ENCODE peak calls at places on chromosomes 11 and 22, in ten cellular contexts. O is IMR-90, Y is pancreas, E is kidney epithelial cell, Z is colonic mucosa, S is breast epithelium, P is fibroblast of lung, K is BJ, N is astrocyte of the spinal cord, I is prostate gland. A is an unnamed sample.

GRCh38 chr11:64077607-64078006 is 41.9 kb downstream of the FLRT1 start:
- DNase-seq in S (no peak), I (no peak), K (no peak), Z (no peak), P (no peak), O (no peak), Y (no peak), N (no peak), E (no peak), A (no peak)

GRCh38 chr11:16002942-16003341 is 353.4 kb downstream of the SOX6 start:
- DNase-seq in O (no peak), N (no peak), Z (no peak), Y (no peak), E (no peak), K (no peak), S (no peak), I (no peak), P (no peak), A (no peak)

GRCh38 chr11:3825473-3826154 is 15.1 kb downstream of the RHOG start:
- DNase-seq in Y (no peak), O (no peak), E (no peak), S (no peak), K (no peak), P (no peak), N (no peak), Z (no peak), I (no peak), A (no peak)

GRCh38 chr22:30809086-30809485 is 114.4 kb downstream of the OSBP2 start:
- DNase-seq in O (peak), I (no peak), Z (no peak), P (peak), Y (no peak), E (no peak), N (peak), S (no peak), K (no peak), A (peak)

GRCh38 chr11:88175004-88175706 is at the start of gene RAB38:
- DNase-seq in Y (peak), P (peak), Z (peak), E (no peak), O (peak), I (peak), N (peak), S (peak), K (no peak), A (no peak)

GRCh38 chr11:113862430-113862829 is 12.9 kb downstream of the USP28 start:
- DNase-seq in I (no peak), Y (no peak), Z (no peak), O (peak), S (no peak), K (no peak), P (peak), N (peak), E (no peak), A (no peak)

GRCh38 chr22:24601217-24602104 is 1.5 kb upstream of the GGT1 start:
- DNase-seq in O (no peak), Z (peak), E (no peak), K (no peak), S (no peak), Y (peak), I (no peak), P (no peak), N (no peak), A (no peak)

GRCh38 chr11:61720597-61720996 is 31.8 kb upstream of the MYRF start:
- DNase-seq in K (no peak), E (no peak), N (no peak), O (no peak), S (no peak), I (no peak), Y (no peak), Z (no peak), P (no peak), A (no peak)

GRCh38 chr11:6594142-6594768 is 9.2 kb downstream of the RRP8 start:
- DNase-seq in Y (no peak), O (no peak), Z (peak), K (no peak), S (no peak), P (no peak), E (no peak), N (no peak), I (no peak), A (no peak)

GRCh38 chr11:117979481-117980211 is 6.5 kb upstream of the IL10RA start:
- DNase-seq in S (no peak), P (no peak), O (no peak), Y (no peak), N (no peak), E (no peak), Z (no peak), I (no peak), K (no peak), A (no peak)

GRCh38 chr22:24474221-24474620 is 20.9 kb upstream of the UPB1 start:
- DNase-seq in S (no peak), Z (no peak), N (peak), K (peak), Y (no peak), E (peak), I (no peak), O (peak), P (peak), A (peak)

GRCh38 chr11:43866520-43866919 is 14.1 kb upstream of the ALKBH3 start:
- DNase-seq in Z (no peak), P (peak), S (no peak), K (no peak), Y (no peak), E (no peak), O (peak), N (no peak), I (no peak), A (no peak)

GRCh38 chr11:70928854-70929598 is 323.4 kb downstream of the SHANK2 start:
- DNase-seq in Y (no peak), S (no peak), P (no peak), O (no peak), N (no peak), E (no peak), I (no peak), Z (no peak), K (no peak), A (no peak)

GRCh38 chr11:134481135-134481534 is 69.1 kb upstream of the B3GAT1 start:
- DNase-seq in Y (no peak), K (no peak), E (no peak), N (no peak), S (no peak), O (no peak), I (no peak), P (no peak), Z (no peak), A (no peak)

GRCh38 chr11:96001037-96001436 is 77.1 kb upstream of the MTMR2 start:
- DNase-seq in I (peak), E (no peak), S (no peak), Y (peak), O (peak), N (peak), Z (peak), P (peak), K (no peak), A (peak)

GRCh38 chr11:94007426-94007825 is 13.7 kb upstream of the HEPHL1 start:
- DNase-seq in Y (no peak), S (no peak), Z (no peak), E (no peak), P (no peak), K (no peak), I (no peak), N (no peak), O (no peak), A (no peak)

GRCh38 chr22:49751318-49751967 is 76.2 kb downstream of the BRD1 start:
- DNase-seq in N (no peak), K (no peak), E (no peak), S (no peak), Y (no peak), I (no peak), O (no peak), Z (no peak), P (no peak), A (no peak)

GRCh38 chr11:115911656-115912055 is 407.4 kb upstream of the CADM1 start:
- DNase-seq in P (peak), I (no peak), Z (no peak), E (no peak), K (no peak), N (no peak), S (no peak), Y (no peak), O (no peak), A (no peak)

GRCh38 chr11:71137376-71137775 is 115.0 kb downstream of the SHANK2 start:
- DNase-seq in Y (no peak), P (no peak), E (no peak), N (no peak), I (no peak), Z (no peak), O (no peak), S (no peak), K (no peak), A (no peak)

GRCh38 chr11:86101493-86101892 is 32.6 kb upstream of the PICALM start:
- DNase-seq in O (peak), E (no peak), S (no peak), N (peak), I (no peak), P (peak), Z (no peak), K (no peak), Y (no peak), A (no peak)

GRCh38 chr22:33565580-33565995 is 354.7 kb downstream of the LARGE1 start:
- DNase-seq in Z (no peak), I (no peak), E (no peak), O (no peak), K (no peak), Y (no peak), S (no peak), P (no peak), N (no peak), A (no peak)

GRCh38 chr11:12121504-12121903 is 11.1 kb downstream of the MICAL2 start:
- DNase-seq in Y (no peak), O (no peak), Z (no peak), S (no peak), P (no peak), I (no peak), E (no peak), N (no peak), K (no peak), A (no peak)

GRCh38 chr11:44875056-44875455 is 75.6 kb downstream of the TP53I11 start:
- DNase-seq in N (no peak), O (no peak), S (no peak), P (no peak), Y (no peak), E (no peak), Z (no peak), K (no peak), I (no peak), A (no peak)

GRCh38 chr11:72140661-72141060 is 5.1 kb downstream of the FOLR3 start:
- DNase-seq in P (no peak), Y (no peak), O (no peak), N (no peak), Z (no peak), S (no peak), K (no peak), E (no peak), I (no peak), A (no peak)

GRCh38 chr22:47460870-47461269 is 698.4 kb downstream of the TBC1D22A start:
- DNase-seq in K (no peak), E (no peak), N (no peak), Z (no peak), P (no peak), S (no peak), O (no peak), Y (no peak), I (no peak), A (no peak)

GRCh38 chr11:39724404-39724803 is 1735.0 kb downstream of the LRRC4C start:
- DNase-seq in N (no peak), Y (no peak), O (no peak), I (no peak), K (no peak), P (no peak), E (no peak), Z (no peak), S (no peak), A (no peak)

GRCh38 chr11:68670208-68670992 is 13.9 kb upstream of the GAL start:
- DNase-seq in P (no peak), Y (no peak), I (no peak), N (no peak), E (no peak), S (no peak), Z (no peak), O (no peak), K (no peak), A (no peak)
- TF ChIP-seq CTCF in P (no peak), Y (no peak), I (no peak), N (no peak), E (no peak), S (no peak), Z (no peak), O (no peak), K (no peak), A (no peak)

GRCh38 chr11:99449345-99449744 is 428.6 kb downstream of the CNTN5 start:
- DNase-seq in Z (no peak), Y (no peak), S (no peak), E (no peak), K (no peak), I (no peak), N (no peak), P (no peak), O (no peak), A (no peak)
- H3K4me3 ChIP-seq in Z (no peak), Y (no peak), S (no peak), E (no peak), K (no peak), I (no peak), N (no peak), P (no peak), O (no peak), A (no peak)

DNA sequence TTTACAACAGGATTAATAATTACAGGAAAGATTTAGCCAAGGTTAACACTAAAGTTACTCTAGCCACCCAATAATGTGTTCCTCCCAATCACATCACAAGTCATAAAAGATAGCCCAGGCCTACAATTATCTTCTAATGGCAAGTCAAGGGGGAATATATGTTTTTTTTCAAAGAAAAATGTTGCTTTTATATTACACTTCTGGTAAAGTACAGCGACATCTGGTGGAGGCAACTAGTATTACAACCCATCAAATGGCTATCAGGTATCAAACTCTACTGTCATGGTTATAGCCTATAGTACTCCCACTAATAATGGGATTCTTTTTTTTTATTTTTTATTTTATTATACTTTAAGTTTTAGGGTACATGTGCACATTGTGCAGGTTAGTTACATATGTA is 71.8 kb downstream of the XRRA1 start:
- DNase-seq in O (peak), N (peak), Y (no peak), Z (no peak), S (no peak), I (no peak), E (no peak), P (no peak), K (no peak), A (no peak)
- TF ChIP-seq CTCF in O (peak), N (peak), Y (no peak), Z (no peak), S (peak), I (peak), E (peak), P (peak), K (peak), A (peak)

GRCh38 chr22:39941661-39942060 is 18.5 kb upstream of the TMA7B start:
- DNase-seq in P (no peak), O (no peak), Y (no peak), S (no peak), Z (no peak), K (no peak), N (no peak), E (no peak), I (no peak), A (no peak)
- H3K4me3 ChIP-seq in P (no peak), O (no peak), Y (no peak), S (no peak), Z (no peak), K (no peak), N (no peak), E (no peak), I (no peak), A (no peak)

DNA sequence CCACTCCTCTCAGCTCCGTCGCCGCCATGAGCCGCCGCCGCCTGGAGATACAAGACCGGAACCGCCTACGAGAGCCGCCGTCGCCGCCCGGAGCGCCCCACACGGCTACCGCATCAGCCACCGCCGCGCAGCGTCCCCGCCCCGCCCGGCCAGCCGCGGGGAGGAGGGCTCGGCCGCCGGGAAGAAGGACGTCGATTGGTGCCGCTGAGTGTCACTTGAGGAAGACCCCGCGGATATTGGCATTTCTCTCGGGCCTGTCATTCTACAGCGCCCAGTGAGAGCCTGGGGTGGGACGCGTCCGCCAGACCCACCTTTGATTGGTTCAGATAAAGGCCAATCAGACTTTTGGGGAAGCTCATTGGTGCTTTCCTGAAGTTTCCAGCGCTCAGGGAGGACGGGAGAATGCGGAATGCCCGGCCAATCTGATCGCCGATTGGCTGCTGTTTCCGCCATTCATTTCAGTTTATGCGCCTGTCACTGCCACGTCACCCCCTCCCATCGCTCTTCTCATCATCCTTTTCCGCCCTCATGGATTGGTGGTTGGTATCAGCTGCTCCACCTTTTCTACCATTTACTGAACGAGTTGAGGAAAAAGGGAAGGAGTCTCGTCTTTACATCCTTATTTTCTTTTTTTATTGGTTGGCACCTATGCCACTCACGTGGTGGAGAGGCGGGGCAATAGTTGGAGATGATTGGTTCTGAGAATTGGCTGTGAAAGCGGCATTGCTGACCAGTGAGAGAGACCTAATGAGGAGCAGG is at the start of gene OSBP:
- DNase-seq in P (peak), Y (peak), N (peak), S (peak), K (peak), E (peak), I (peak), O (peak), Z (peak), A (peak)
- TF ChIP-seq CTCF in P (no peak), Y (no peak), N (no peak), S (no peak), K (no peak), E (no peak), I (no peak), O (peak), Z (no peak), A (no peak)

DNA sequence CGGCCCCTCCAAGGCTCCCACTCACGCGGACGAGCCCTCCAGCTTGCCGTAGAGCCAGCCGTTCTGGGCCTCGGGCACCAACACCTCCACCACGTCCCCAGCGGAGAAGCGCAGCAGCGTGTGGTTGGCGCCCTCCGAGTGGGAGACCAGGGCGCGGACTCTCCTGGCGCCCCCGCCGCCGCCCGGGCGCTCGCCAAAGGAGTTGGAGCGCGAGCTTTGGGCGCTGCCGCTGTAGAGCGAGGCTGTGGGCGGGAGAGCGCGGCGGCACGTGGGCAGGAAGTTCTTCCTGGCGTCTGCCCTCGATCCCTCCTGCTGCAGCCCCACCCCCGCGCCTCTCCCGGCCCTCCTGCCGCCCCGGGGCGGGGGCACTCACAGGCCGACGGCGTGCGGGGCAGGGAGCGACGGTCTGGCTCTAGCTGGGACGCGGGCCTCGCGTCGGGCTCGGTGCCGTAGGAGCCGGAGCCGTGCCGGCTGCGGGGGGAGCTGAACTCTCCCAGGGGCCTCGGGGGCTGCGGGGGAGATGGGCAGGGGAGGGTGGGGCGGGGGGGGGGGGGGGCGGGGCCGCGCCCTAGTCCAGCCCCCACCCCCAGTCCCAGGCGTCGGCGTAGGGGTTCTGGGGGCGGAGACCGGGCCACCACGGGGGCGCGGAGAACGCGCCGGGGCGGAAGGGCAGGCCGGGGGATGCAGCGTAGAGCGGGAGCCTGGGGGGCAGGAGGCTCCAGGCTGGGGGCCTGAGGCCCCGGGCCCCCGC is 4.9 kb upstream of the SLC16A8 start:
- DNase-seq in S (no peak), O (no peak), Y (no peak), E (no peak), N (no peak), Z (no peak), I (no peak), P (peak), K (no peak), A (no peak)
- H3K4me3 ChIP-seq in S (peak), O (peak), Y (no peak), E (peak), N (no peak), Z (no peak), I (peak), P (peak), K (peak), A (peak)

DNA sequence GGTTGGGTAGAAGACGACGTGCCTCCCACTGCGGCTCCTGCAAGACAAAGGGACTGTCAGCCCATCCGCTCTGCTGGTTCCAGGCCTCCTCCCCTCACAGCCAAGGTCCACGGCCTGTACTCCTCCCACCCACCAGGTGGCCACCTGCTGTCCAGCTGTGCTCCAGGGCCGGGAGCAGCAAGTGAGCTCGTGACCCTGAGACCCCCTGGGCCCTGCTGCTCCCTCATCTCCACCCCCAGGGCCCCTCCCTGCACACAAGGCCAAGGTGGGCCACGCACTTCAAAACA is 27.4 kb downstream of the TSPAN4 start:
- DNase-seq in E (no peak), N (no peak), O (no peak), P (no peak), K (no peak), S (no peak), Z (no peak), Y (no peak), I (no peak), A (no peak)
- TF ChIP-seq CTCF in E (peak), N (peak), O (peak), P (no peak), K (peak), S (no peak), Z (no peak), Y (no peak), I (no peak), A (peak)